ENCODE peak calls at places on chromosomes 16 and 17, in eight cellular contexts. Z, X, N, I, R, T, B and A are unnamed samples.
A peak's percentile ranks its signal among the peaks of the same experiment; 100 is the strongest.

GRCh38 chr16:69217433-69217832 is 30.5 kb downstream of the SNTB2 start:
- DNase-seq in Z (no peak), B (no peak), R (peak; percentile 27), I (peak; percentile 71), T (no peak), X (no peak), N (no peak), A (peak; percentile 73)

GRCh38 chr17:68686108-68686988 is 85.2 kb upstream of the FAM20A start:
- DNase-seq in Z (no peak), B (no peak), N (no peak), X (no peak), T (no peak), R (no peak), I (no peak), A (no peak)

GRCh38 chr16:88703486-88704309 is 2.5 kb downstream of the RNF166 start:
- DNase-seq in R (no peak), X (no peak), N (peak; percentile 67), B (peak; percentile 39), T (no peak), Z (no peak), I (no peak), A (no peak)

GRCh38 chr17:13940858-13941665 is 128.2 kb upstream of the COX10 start:
- DNase-seq in Z (no peak), N (no peak), T (no peak), X (no peak), B (no peak), R (peak; percentile 21), I (peak; percentile 15), A (peak; percentile 90)

GRCh38 chr16:72108353-72109102 is 14.9 kb downstream of the DHX38 start:
- DNase-seq in I (no peak), N (no peak), T (no peak), R (no peak), Z (no peak), B (no peak), X (no peak), A (no peak)

GRCh38 chr16:9099131-9099625 is 7.7 kb downstream of the HAPSTR1 start:
- DNase-seq in X (no peak), B (no peak), T (no peak), N (no peak), Z (no peak), I (peak; percentile 56), R (no peak), A (peak; percentile 46)

GRCh38 chr17:80528521-80528920 is 16.1 kb upstream of the RPTOR start:
- DNase-seq in B (no peak), X (no peak), T (no peak), N (no peak), I (no peak), Z (no peak), R (no peak), A (no peak)

GRCh38 chr17:75758131-75758905 is 6.7 kb downstream of the GALK1 start:
- DNase-seq in I (no peak), Z (peak; percentile 29), R (no peak), N (no peak), T (no peak), X (no peak), B (no peak), A (peak; percentile 54)

GRCh38 chr16:65068151-65068740 is 53.6 kb downstream of the CDH11 start:
- DNase-seq in T (no peak), I (peak; percentile 74), Z (no peak), N (no peak), B (no peak), R (no peak), X (no peak), A (no peak)

GRCh38 chr16:72298947-72299346 is 127.0 kb upstream of the PMFBP1 start:
- DNase-seq in R (no peak), N (no peak), B (no peak), X (no peak), T (no peak), Z (no peak), I (no peak), A (no peak)

GRCh38 chr17:39174907-39175694 is 9.1 kb upstream of the ARL5C start:
- DNase-seq in B (peak; percentile 57), T (peak; percentile 78), N (peak; percentile 78), R (peak; percentile 84), Z (peak; percentile 76), I (peak; percentile 63), X (peak; percentile 79), A (peak; percentile 43)

GRCh38 chr16:19192865-19193264 is 24.8 kb downstream of the SYT17 start:
- DNase-seq in N (no peak), I (no peak), B (no peak), T (no peak), X (no peak), Z (no peak), R (no peak), A (no peak)

GRCh38 chr16:65540913-65541312 is 419.1 kb upstream of the CDH11 start:
- DNase-seq in N (no peak), Z (no peak), B (no peak), I (no peak), X (no peak), R (no peak), T (no peak), A (no peak)

GRCh38 chr17:55845385-55845784 is 94.5 kb downstream of the PCTP start:
- DNase-seq in N (peak; percentile 10), B (no peak), I (peak; percentile 32), X (peak; percentile 53), T (peak; percentile 64), R (peak; percentile 79), Z (no peak), A (no peak)

GRCh38 chr16:69707920-69708683 is 18.3 kb downstream of the NQO1 start:
- DNase-seq in I (no peak), X (no peak), B (no peak), T (no peak), R (no peak), Z (no peak), N (no peak), A (no peak)

GRCh38 chr16:20960899-20961298 is 60.3 kb downstream of the LYRM1 start:
- DNase-seq in R (no peak), Z (no peak), N (no peak), T (no peak), I (no peak), B (no peak), X (no peak), A (no peak)

GRCh38 chr17:8935194-8935593 is 30.3 kb downstream of the PIK3R5 start:
- DNase-seq in Z (no peak), X (no peak), T (no peak), B (no peak), I (no peak), R (no peak), N (peak; percentile 61), A (no peak)

GRCh38 chr17:55735784-55736405 is 13.2 kb upstream of the TMEM100 start:
- DNase-seq in Z (no peak), R (peak; percentile 48), I (peak; percentile 73), T (peak; percentile 41), X (peak; percentile 52), N (peak; percentile 7), B (no peak), A (peak; percentile 66)

GRCh38 chr17:42109086-42109485 is 3.4 kb downstream of the DHX58 start:
- DNase-seq in X (no peak), B (no peak), I (no peak), Z (no peak), N (no peak), T (no peak), R (no peak), A (no peak)

GRCh38 chr17:9768381-9768934 is 22.9 kb downstream of the DHRS7C start:
- DNase-seq in T (peak; percentile 9), Z (no peak), I (peak; percentile 30), N (no peak), X (peak; percentile 50), R (peak; percentile 29), B (no peak), A (peak; percentile 56)

GRCh38 chr17:17027442-17028058 is 14.7 kb upstream of the MPRIP start:
- DNase-seq in B (no peak), R (no peak), T (no peak), Z (no peak), N (no peak), X (no peak), I (no peak), A (peak; percentile 44)

GRCh38 chr17:61200349-61200735 is 199.3 kb upstream of the TBX2 start:
- DNase-seq in I (no peak), T (no peak), R (no peak), X (no peak), B (no peak), Z (no peak), N (no peak), A (peak; percentile 20)

GRCh38 chr17:29949708-29950107 is 8.3 kb downstream of the EFCAB5 start:
- DNase-seq in I (no peak), X (no peak), N (no peak), R (no peak), B (no peak), T (no peak), Z (no peak), A (no peak)

GRCh38 chr16:50002190-50002589 is 22.8 kb upstream of the CNEP1R1 start:
- DNase-seq in X (no peak), N (no peak), Z (no peak), R (no peak), T (no peak), I (no peak), B (no peak), A (peak; percentile 7)